ENCODE peak calls at places on chromosomes 11 and 22, in eight cellular contexts. A is fibroblast of pulmonary artery; G is amniotic stem cell; V is stimulated activated CD4-positive, alpha-beta T cell treated with anti-CD3 and anti-CD28 coated beads, Interleukin-1b, Interleukin-23, amount 100 ng/mL, for 24 hours; L is hypothalamus; B is substantia nigra; W is adipocyte; F is HTR-8/SVneo. J is an unnamed sample.

GRCh38 chr22:21449531-21450319 is 17.5 kb upstream of the TMEM191C start:
- DNase-seq in B (no peak), G (no peak), A (no peak), F (no peak), L (no peak), V (no peak), W (no peak), J (no peak)

GRCh38 chr22:50627452-50627913 is 469 bp downstream of the ARSA start:
- DNase-seq in G (no peak), L (no peak), B (no peak), A (no peak), W (peak; percentile 28), V (no peak), F (no peak), J (no peak)

GRCh38 chr11:1051356-1052132 is 15.0 kb upstream of the MUC6 start:
- DNase-seq in B (no peak), A (no peak), L (no peak), F (no peak), G (no peak), W (no peak), V (no peak), J (no peak)

GRCh38 chr11:77107950-77108349 is 5.3 kb downstream of the OMP start:
- DNase-seq in L (no peak), G (peak; percentile 62), F (peak; percentile 87), B (no peak), W (peak; percentile 81), A (peak; percentile 91), V (no peak), J (no peak)

GRCh38 chr22:49321477-49322055 is 506.1 kb downstream of the BRD1 start:
- DNase-seq in V (no peak), W (no peak), A (no peak), L (no peak), F (no peak), B (no peak), G (no peak), J (no peak)

GRCh38 chr11:133608496-133608895 is 76.2 kb upstream of the OPCML start:
- DNase-seq in F (no peak), L (no peak), B (no peak), W (no peak), A (no peak), V (no peak), G (no peak), J (no peak)

GRCh38 chr11:26741036-26741435 is 19.2 kb upstream of the SLC5A12 start:
- DNase-seq in A (peak; percentile 83), B (no peak), G (peak; percentile 81), F (no peak), L (no peak), V (no peak), W (peak; percentile 89), J (no peak)

GRCh38 chr11:101759771-101760450 is 154.9 kb upstream of the CEP126 start:
- DNase-seq in L (no peak), W (peak; percentile 26), G (no peak), B (no peak), V (no peak), A (peak; percentile 7), F (peak; percentile 27), J (no peak)

GRCh38 chr11:102309621-102310541 is 7.4 kb upstream of the BIRC3 start:
- DNase-seq in W (peak; percentile 53), B (no peak), G (no peak), F (no peak), L (no peak), A (no peak), V (no peak), J (peak; percentile 88)

GRCh38 chr22:27274770-27275449 is 526.6 kb downstream of the MN1 start:
- DNase-seq in F (no peak), V (no peak), L (no peak), A (peak; percentile 25), G (no peak), B (no peak), W (no peak), J (no peak)

GRCh38 chr11:21798216-21798615 is 394.7 kb upstream of the ANO5 start:
- DNase-seq in G (no peak), A (no peak), W (no peak), V (no peak), B (no peak), L (no peak), F (no peak), J (no peak)

GRCh38 chr22:25350551-25350971 is 131.1 kb downstream of the CRYBB2 start:
- DNase-seq in G (no peak), B (no peak), V (no peak), A (no peak), L (no peak), F (no peak), W (no peak), J (no peak)

GRCh38 chr11:15038963-15039362 is 34.4 kb upstream of the CALCB start:
- DNase-seq in A (peak; percentile 13), W (no peak), L (no peak), F (no peak), B (no peak), V (no peak), G (no peak), J (no peak)

GRCh38 chr11:92070026-92070889 is 154.4 kb upstream of the FAT3 start:
- DNase-seq in V (no peak), A (peak; percentile 35), F (no peak), W (no peak), B (no peak), G (no peak), L (no peak), J (no peak)

GRCh38 chr11:18332302-18332701 is 9.9 kb downstream of the GTF2H1 start:
- DNase-seq in G (no peak), B (no peak), V (no peak), L (no peak), W (no peak), A (no peak), F (no peak), J (no peak)

GRCh38 chr11:2797181-2797711 is 88.3 kb downstream of the CDKN1C start:
- DNase-seq in L (no peak), A (no peak), W (no peak), F (no peak), V (no peak), G (no peak), B (no peak), J (no peak)

GRCh38 chr22:45296628-45297297 is 12.0 kb downstream of the UPK3A start:
- DNase-seq in G (no peak), B (no peak), A (no peak), L (no peak), W (no peak), V (no peak), F (no peak), J (no peak)

GRCh38 chr22:30947163-30947820 is 21.3 kb downstream of the MORC2 start:
- DNase-seq in L (peak; percentile 25), F (no peak), B (peak; percentile 21), V (no peak), W (no peak), A (no peak), G (no peak), J (no peak)

GRCh38 chr11:6497069-6497839 is at the start of gene DNHD1:
- DNase-seq in L (no peak), G (no peak), F (no peak), B (no peak), V (no peak), W (no peak), A (no peak), J (no peak)

GRCh38 chr11:86688398-86689179 is 16.2 kb upstream of the ME3 start:
- DNase-seq in L (no peak), A (peak; percentile 60), W (peak; percentile 72), F (no peak), B (no peak), G (peak; percentile 35), V (no peak), J (no peak)

GRCh38 chr11:115481528-115481927 is 22.7 kb downstream of the CADM1 start:
- DNase-seq in W (no peak), V (no peak), G (no peak), B (no peak), F (no peak), A (no peak), L (no peak), J (no peak)

GRCh38 chr11:130431806-130432205 is 3.4 kb upstream of the ADAMTS8 start:
- DNase-seq in V (no peak), W (peak; percentile 82), G (peak; percentile 31), F (no peak), A (peak; percentile 33), L (no peak), B (no peak), J (no peak)

GRCh38 chr11:17838102-17838501 is 103.5 kb downstream of the KCNC1 start:
- DNase-seq in W (no peak), F (no peak), G (no peak), V (no peak), B (no peak), A (no peak), L (no peak), J (no peak)

GRCh38 chr11:27997344-27997743 is 110.6 kb downstream of the KIF18A start:
- DNase-seq in B (no peak), F (no peak), V (no peak), A (peak; percentile 23), W (no peak), G (no peak), L (no peak), J (no peak)

GRCh38 chr11:73716153-73717056 is 44.5 kb downstream of the RAB6A start:
- DNase-seq in L (no peak), A (peak; percentile 26), W (peak; percentile 4), V (no peak), G (no peak), B (no peak), F (no peak), J (no peak)

GRCh38 chr11:27095050-27095449 is 54.4 kb downstream of the BBOX1 start:
- DNase-seq in F (no peak), B (no peak), W (no peak), L (no peak), V (no peak), G (no peak), A (no peak), J (no peak)

GRCh38 chr11:13465909-13466371 is 2.9 kb upstream of the BTBD10 start:
- DNase-seq in G (no peak), W (peak; percentile 72), V (no peak), A (peak; percentile 71), F (peak; percentile 45), B (no peak), L (no peak), J (peak; percentile 22)

GRCh38 chr11:830295-831131 is 2.2 kb upstream of the CD151 start:
- DNase-seq in V (no peak), L (no peak), W (peak; percentile 58), F (no peak), A (peak; percentile 57), B (no peak), G (no peak), J (no peak)

GRCh38 chr11:313787-314547 is at the start of gene IFITM1:
- DNase-seq in G (peak; percentile 37), B (no peak), V (no peak), W (peak; percentile 89), L (no peak), A (peak; percentile 88), F (peak; percentile 73), J (peak; percentile 84)

GRCh38 chr22:27557554-27558060 is 243.9 kb downstream of the MN1 start:
- DNase-seq in V (no peak), W (no peak), A (no peak), B (no peak), F (no peak), L (no peak), G (no peak), J (no peak)

GRCh38 chr11:123159146-123159857 is 35.7 kb downstream of the CLMP start:
- DNase-seq in L (no peak), W (no peak), F (no peak), V (no peak), A (peak; percentile 55), B (no peak), G (no peak), J (no peak)

J was measured in SK-N-MC.